ENCODE peak calls at places on chromosomes 11 and 22, in nine cellular contexts. X, Y, J, M, D, W, I, C and A are unnamed samples.

GRCh38 chr11:47864910-47865309 is 16.8 kb upstream of the NUP160 start:
- DNase-seq in I (no peak), M (peak), X (no peak), C (no peak), D (peak), W (no peak), Y (no peak), J (no peak), A (peak)

GRCh38 chr11:118618991-118619375 is 11.6 kb downstream of the PHLDB1 start:
- DNase-seq in J (no peak), Y (peak), C (no peak), X (peak), I (no peak), D (no peak), W (no peak), M (peak), A (peak)

GRCh38 chr11:111414267-111414931 is 35.3 kb upstream of the POU2AF1 start:
- DNase-seq in D (no peak), I (no peak), J (peak), Y (no peak), C (no peak), W (no peak), M (no peak), X (no peak), A (no peak)

GRCh38 chr11:1497600-1497999 is 11.0 kb upstream of the MOB2 start:
- DNase-seq in I (no peak), C (no peak), J (no peak), M (no peak), X (no peak), Y (no peak), W (no peak), D (no peak), A (no peak)

GRCh38 chr11:94131363-94132115 is 2.9 kb downstream of the PANX1 start:
- DNase-seq in Y (peak), X (no peak), W (no peak), D (no peak), M (peak), J (no peak), I (no peak), C (no peak), A (no peak)

GRCh38 chr22:36350751-36351594 is 36.8 kb downstream of the MYH9 start:
- DNase-seq in W (no peak), X (peak), C (no peak), M (peak), Y (peak), I (peak), J (no peak), D (no peak), A (peak)

GRCh38 chr11:66035653-66036333 is 9.5 kb upstream of the CATSPER1 start:
- DNase-seq in Y (no peak), C (no peak), D (no peak), W (no peak), I (no peak), M (no peak), J (no peak), X (no peak), A (no peak)

GRCh38 chr11:111540921-111541208 is 345 bp downstream of the LAYN start:
- DNase-seq in J (no peak), C (no peak), Y (no peak), M (no peak), I (no peak), D (no peak), X (no peak), W (no peak), A (no peak)

GRCh38 chr11:63277345-63277943 is 34.0 kb upstream of the SLC22A25 start:
- DNase-seq in D (no peak), I (no peak), X (no peak), M (no peak), Y (peak), W (peak), J (peak), C (no peak), A (no peak)

GRCh38 chr11:64741393-64742086 is 2.4 kb downstream of the RASGRP2 start:
- DNase-seq in Y (no peak), X (no peak), C (no peak), M (no peak), J (no peak), W (no peak), D (no peak), I (no peak), A (no peak)

GRCh38 chr11:77289737-77290136 is 11.7 kb downstream of the GDPD4 start:
- DNase-seq in W (no peak), J (no peak), D (no peak), I (no peak), Y (no peak), M (no peak), C (no peak), X (no peak), A (no peak)

GRCh38 chr11:7551571-7551970 is 37.8 kb downstream of the PPFIBP2 start:
- DNase-seq in Y (peak), X (no peak), M (peak), W (no peak), I (no peak), D (no peak), J (no peak), C (no peak), A (peak)

GRCh38 chr11:58866788-58867187 is 22.3 kb upstream of the GLYATL2 start:
- DNase-seq in M (peak), W (no peak), Y (peak), J (no peak), X (no peak), I (no peak), D (no peak), C (no peak), A (peak)

GRCh38 chr11:116457336-116458007 is 315.3 kb downstream of the BUD13 start:
- DNase-seq in M (no peak), D (no peak), C (no peak), X (no peak), W (no peak), I (peak), Y (no peak), J (no peak), A (no peak)

GRCh38 chr11:66059966-66060680 is 8.0 kb downstream of the SF3B2 start:
- DNase-seq in X (no peak), C (no peak), D (no peak), M (no peak), Y (no peak), I (no peak), W (no peak), J (no peak), A (no peak)

GRCh38 chr11:56152333-56152732 is 7.8 kb downstream of the OR8K5 start:
- DNase-seq in X (no peak), M (no peak), J (no peak), I (no peak), C (no peak), W (no peak), Y (no peak), D (no peak), A (peak)

GRCh38 chr11:73187854-73188253 is 30.2 kb upstream of the P2RY2 start:
- DNase-seq in I (no peak), M (no peak), D (no peak), C (no peak), J (no peak), W (no peak), Y (no peak), X (no peak), A (no peak)

GRCh38 chr22:26592368-26593015 is 2.6 kb upstream of the TPST2 start:
- DNase-seq in C (no peak), Y (no peak), W (no peak), I (no peak), D (peak), J (no peak), X (no peak), M (no peak), A (peak)

GRCh38 chr11:114279778-114280532 is 16.2 kb upstream of the NNMT start:
- DNase-seq in Y (no peak), W (no peak), X (peak), I (no peak), C (no peak), D (no peak), M (peak), J (no peak), A (peak)

GRCh38 chr22:19466126-19466716 is 12.8 kb downstream of the UFD1 start:
- DNase-seq in I (no peak), D (no peak), W (no peak), C (no peak), Y (no peak), M (no peak), X (no peak), J (no peak), A (no peak)

GRCh38 chr22:24466831-24467249 is 28.3 kb upstream of the UPB1 start:
- DNase-seq in C (peak), I (no peak), W (peak), J (peak), Y (peak), M (peak), X (peak), D (peak), A (peak)

GRCh38 chr11:17145972-17146371 is 61.8 kb downstream of the PIK3C2A start:
- DNase-seq in C (no peak), D (no peak), I (no peak), X (no peak), M (no peak), J (no peak), W (no peak), Y (no peak), A (no peak)

GRCh38 chr11:83147895-83148294 is 9.0 kb upstream of the PCF11 start:
- DNase-seq in C (no peak), D (no peak), X (no peak), Y (no peak), I (no peak), W (no peak), M (no peak), J (no peak), A (peak)

GRCh38 chr11:19827399-19828135 is 114.9 kb downstream of the NAV2 start:
- DNase-seq in W (no peak), C (no peak), D (no peak), J (no peak), I (no peak), X (peak), M (no peak), Y (no peak), A (no peak)

GRCh38 chr11:110131386-110132123 is 38.4 kb downstream of the ZC3H12C start:
- DNase-seq in X (no peak), J (no peak), C (no peak), M (no peak), I (no peak), D (no peak), W (no peak), Y (no peak), A (no peak)

GRCh38 chr11:78030429-78031325 is 7.6 kb upstream of the KCTD14 start:
- DNase-seq in I (peak), M (peak), J (no peak), Y (peak), W (peak), X (peak), C (no peak), D (no peak), A (peak)

GRCh38 chr11:12717851-12718291 is 43.6 kb downstream of the TEAD1 start:
- DNase-seq in X (no peak), Y (peak), I (no peak), J (peak), W (no peak), C (no peak), M (peak), D (peak), A (peak)

GRCh38 chr11:90747057-90747456 is 524.2 kb upstream of the CHORDC1 start:
- DNase-seq in D (peak), C (no peak), X (peak), M (no peak), W (no peak), Y (peak), J (no peak), I (no peak), A (peak)

GRCh38 chr22:17283423-17283822 is 64.2 kb upstream of the ADA2 start:
- DNase-seq in I (no peak), Y (no peak), J (no peak), C (no peak), W (no peak), D (no peak), X (no peak), M (no peak), A (no peak)